ENCODE peak calls at places on chromosomes 4 and X, in six cellular contexts. One of them, this sample, is unnamed.
A peak's percentile ranks its signal among the peaks of the same experiment; 100 is the strongest.

GRCh38 chr4:111678466-111678865 is 466.8 kb upstream of the FAM241A start:
- DNase-seq in activated CD8-positive, alpha-beta memory T cell treated with anti-CD3 and anti-CD28 coated beads for 48 hours: no peak
- DNase-seq in iPS-NIHi11: no peak
- DNase-seq in BJ: peak; percentile 96
- DNase-seq in M059J: peak; percentile 91
- DNase-seq in cerebellar cortex: no peak
- DNase-seq in this sample: no peak

GRCh38 chrX:40061871-40062524 is 35.8 kb downstream of the BCOR start:
- DNase-seq in cerebellar cortex: no peak
- DNase-seq in M059J: no peak
- DNase-seq in activated CD8-positive, alpha-beta memory T cell treated with anti-CD3 and anti-CD28 coated beads for 48 hours: no peak
- DNase-seq in iPS-NIHi11: no peak
- DNase-seq in BJ: no peak
- DNase-seq in this sample: peak; percentile 77

GRCh38 chrX:24520472-24520871 is 55.4 kb downstream of the PDK3 start:
- DNase-seq in BJ: no peak
- DNase-seq in cerebellar cortex: no peak
- DNase-seq in activated CD8-positive, alpha-beta memory T cell treated with anti-CD3 and anti-CD28 coated beads for 48 hours: no peak
- DNase-seq in M059J: no peak
- DNase-seq in iPS-NIHi11: no peak
- DNase-seq in this sample: no peak

GRCh38 chrX:102517331-102517730 is 792 bp upstream of the TMSB15A start:
- DNase-seq in M059J: peak; percentile 38
- DNase-seq in BJ: no peak
- DNase-seq in cerebellar cortex: peak; percentile 26
- DNase-seq in iPS-NIHi11: no peak
- DNase-seq in activated CD8-positive, alpha-beta memory T cell treated with anti-CD3 and anti-CD28 coated beads for 48 hours: no peak
- DNase-seq in this sample: no peak

GRCh38 chrX:115413246-115413878 is 123.8 kb downstream of the LUZP4 start:
- DNase-seq in cerebellar cortex: no peak
- DNase-seq in M059J: peak; percentile 21
- DNase-seq in iPS-NIHi11: no peak
- DNase-seq in activated CD8-positive, alpha-beta memory T cell treated with anti-CD3 and anti-CD28 coated beads for 48 hours: no peak
- DNase-seq in BJ: no peak
- DNase-seq in this sample: no peak

GRCh38 chr4:40661803-40662202 is 32.1 kb upstream of the RBM47 start:
- DNase-seq in iPS-NIHi11: no peak
- DNase-seq in M059J: no peak
- DNase-seq in cerebellar cortex: no peak
- DNase-seq in activated CD8-positive, alpha-beta memory T cell treated with anti-CD3 and anti-CD28 coated beads for 48 hours: no peak
- DNase-seq in BJ: no peak
- DNase-seq in this sample: no peak

GRCh38 chr4:102281171-102281842 is 64.0 kb downstream of the SLC39A8 start:
- DNase-seq in activated CD8-positive, alpha-beta memory T cell treated with anti-CD3 and anti-CD28 coated beads for 48 hours: no peak
- DNase-seq in iPS-NIHi11: no peak
- DNase-seq in M059J: no peak
- DNase-seq in cerebellar cortex: no peak
- DNase-seq in BJ: no peak
- DNase-seq in this sample: no peak

GRCh38 chr4:52982246-52982950 is 120.3 kb downstream of the RASL11B start:
- DNase-seq in cerebellar cortex: peak; percentile 89
- DNase-seq in activated CD8-positive, alpha-beta memory T cell treated with anti-CD3 and anti-CD28 coated beads for 48 hours: no peak
- DNase-seq in M059J: peak; percentile 24
- DNase-seq in iPS-NIHi11: peak; percentile 60
- DNase-seq in BJ: no peak
- DNase-seq in this sample: no peak

GRCh38 chrX:111353810-111354209 is 58.2 kb downstream of the DCX start:
- DNase-seq in iPS-NIHi11: no peak
- DNase-seq in M059J: no peak
- DNase-seq in cerebellar cortex: no peak
- DNase-seq in BJ: no peak
- DNase-seq in activated CD8-positive, alpha-beta memory T cell treated with anti-CD3 and anti-CD28 coated beads for 48 hours: no peak
- DNase-seq in this sample: no peak

GRCh38 chr4:84681488-84682274 is 98.8 kb downstream of the CDS1 start:
- DNase-seq in BJ: peak; percentile 43
- DNase-seq in iPS-NIHi11: no peak
- DNase-seq in M059J: peak; percentile 84
- DNase-seq in activated CD8-positive, alpha-beta memory T cell treated with anti-CD3 and anti-CD28 coated beads for 48 hours: no peak
- DNase-seq in cerebellar cortex: no peak
- DNase-seq in this sample: no peak

GRCh38 chr4:18813771-18814170 is 792.2 kb upstream of the LCORL start:
- DNase-seq in iPS-NIHi11: no peak
- DNase-seq in M059J: no peak
- DNase-seq in cerebellar cortex: no peak
- DNase-seq in activated CD8-positive, alpha-beta memory T cell treated with anti-CD3 and anti-CD28 coated beads for 48 hours: no peak
- DNase-seq in BJ: no peak
- DNase-seq in this sample: no peak

GRCh38 chr4:6634746-6635145 is 5.7 kb upstream of the MRFAP1 start:
- DNase-seq in M059J: no peak
- DNase-seq in activated CD8-positive, alpha-beta memory T cell treated with anti-CD3 and anti-CD28 coated beads for 48 hours: no peak
- DNase-seq in BJ: no peak
- DNase-seq in iPS-NIHi11: no peak
- DNase-seq in cerebellar cortex: no peak
- DNase-seq in this sample: peak; percentile 28

GRCh38 chr4:22522206-22522605 is 6.3 kb upstream of the ADGRA3 start:
- DNase-seq in iPS-NIHi11: no peak
- DNase-seq in BJ: no peak
- DNase-seq in cerebellar cortex: no peak
- DNase-seq in activated CD8-positive, alpha-beta memory T cell treated with anti-CD3 and anti-CD28 coated beads for 48 hours: no peak
- DNase-seq in M059J: no peak
- DNase-seq in this sample: no peak

GRCh38 chr4:158170691-158171455 is 2.0 kb downstream of the GASK1B start:
- DNase-seq in M059J: peak; percentile 68
- DNase-seq in iPS-NIHi11: peak; percentile 34
- DNase-seq in BJ: no peak
- DNase-seq in cerebellar cortex: peak; percentile 67
- DNase-seq in activated CD8-positive, alpha-beta memory T cell treated with anti-CD3 and anti-CD28 coated beads for 48 hours: peak; percentile 5
- DNase-seq in this sample: peak; percentile 90

GRCh38 chr4:183912585-183912984 is 7.5 kb downstream of the STOX2 start:
- DNase-seq in M059J: peak; percentile 17
- DNase-seq in cerebellar cortex: no peak
- DNase-seq in iPS-NIHi11: no peak
- DNase-seq in BJ: no peak
- DNase-seq in activated CD8-positive, alpha-beta memory T cell treated with anti-CD3 and anti-CD28 coated beads for 48 hours: no peak
- DNase-seq in this sample: no peak

GRCh38 chr4:185920171-185920570 is 108.2 kb upstream of the SORBS2 start:
- DNase-seq in M059J: no peak
- DNase-seq in BJ: no peak
- DNase-seq in activated CD8-positive, alpha-beta memory T cell treated with anti-CD3 and anti-CD28 coated beads for 48 hours: no peak
- DNase-seq in iPS-NIHi11: no peak
- DNase-seq in cerebellar cortex: no peak
- DNase-seq in this sample: no peak

GRCh38 chr4:47510506-47511143 is 25.6 kb downstream of the ATP10D start:
- DNase-seq in cerebellar cortex: no peak
- DNase-seq in M059J: peak; percentile 37
- DNase-seq in BJ: no peak
- DNase-seq in iPS-NIHi11: no peak
- DNase-seq in activated CD8-positive, alpha-beta memory T cell treated with anti-CD3 and anti-CD28 coated beads for 48 hours: no peak
- DNase-seq in this sample: no peak

GRCh38 chr4:130422255-130422654 is 1326.3 kb downstream of the C4orf33 start:
- DNase-seq in activated CD8-positive, alpha-beta memory T cell treated with anti-CD3 and anti-CD28 coated beads for 48 hours: no peak
- DNase-seq in M059J: no peak
- DNase-seq in BJ: no peak
- DNase-seq in iPS-NIHi11: no peak
- DNase-seq in cerebellar cortex: no peak
- DNase-seq in this sample: no peak

GRCh38 chr4:126702747-126703146 is 930.0 kb upstream of the INTU start:
- DNase-seq in iPS-NIHi11: no peak
- DNase-seq in cerebellar cortex: no peak
- DNase-seq in BJ: no peak
- DNase-seq in M059J: peak; percentile 22
- DNase-seq in activated CD8-positive, alpha-beta memory T cell treated with anti-CD3 and anti-CD28 coated beads for 48 hours: no peak
- DNase-seq in this sample: no peak

GRCh38 chrX:69155786-69156520 is 9.3 kb downstream of the PJA1 start:
- DNase-seq in activated CD8-positive, alpha-beta memory T cell treated with anti-CD3 and anti-CD28 coated beads for 48 hours: no peak
- DNase-seq in M059J: no peak
- DNase-seq in cerebellar cortex: no peak
- DNase-seq in BJ: no peak
- DNase-seq in iPS-NIHi11: no peak
- DNase-seq in this sample: peak; percentile 70

GRCh38 chr4:177016541-177017141 is 223.9 kb upstream of the VEGFC start:
- DNase-seq in M059J: peak; percentile 83
- DNase-seq in activated CD8-positive, alpha-beta memory T cell treated with anti-CD3 and anti-CD28 coated beads for 48 hours: no peak
- DNase-seq in iPS-NIHi11: no peak
- DNase-seq in BJ: peak; percentile 84
- DNase-seq in cerebellar cortex: no peak
- DNase-seq in this sample: no peak

GRCh38 chr4:25860586-25861421 is 2.0 kb downstream of the SEL1L3 start:
- DNase-seq in activated CD8-positive, alpha-beta memory T cell treated with anti-CD3 and anti-CD28 coated beads for 48 hours: no peak
- DNase-seq in M059J: no peak
- DNase-seq in BJ: no peak
- DNase-seq in cerebellar cortex: peak; percentile 80
- DNase-seq in iPS-NIHi11: no peak
- DNase-seq in this sample: no peak

GRCh38 chrX:928606-929005 is 283.8 kb downstream of the CRLF2 start:
- DNase-seq in iPS-NIHi11: no peak
- DNase-seq in M059J: no peak
- DNase-seq in BJ: no peak
- DNase-seq in activated CD8-positive, alpha-beta memory T cell treated with anti-CD3 and anti-CD28 coated beads for 48 hours: no peak
- DNase-seq in cerebellar cortex: no peak
- DNase-seq in this sample: no peak

GRCh38 chr4:6907658-6908191 is 1.9 kb upstream of the TBC1D14 start:
- DNase-seq in activated CD8-positive, alpha-beta memory T cell treated with anti-CD3 and anti-CD28 coated beads for 48 hours: no peak
- DNase-seq in cerebellar cortex: no peak
- DNase-seq in BJ: no peak
- DNase-seq in iPS-NIHi11: peak; percentile 70
- DNase-seq in M059J: no peak
- DNase-seq in this sample: peak; percentile 80

GRCh38 chrX:40012039-40012799 is 85.5 kb downstream of the BCOR start:
- DNase-seq in cerebellar cortex: no peak
- DNase-seq in iPS-NIHi11: no peak
- DNase-seq in M059J: peak; percentile 68
- DNase-seq in BJ: no peak
- DNase-seq in activated CD8-positive, alpha-beta memory T cell treated with anti-CD3 and anti-CD28 coated beads for 48 hours: peak; percentile 9
- DNase-seq in this sample: no peak

GRCh38 chr4:78058591-78059523 is 1.7 kb downstream of the FRAS1 start:
- DNase-seq in M059J: peak; percentile 24
- DNase-seq in cerebellar cortex: no peak
- DNase-seq in BJ: no peak
- DNase-seq in activated CD8-positive, alpha-beta memory T cell treated with anti-CD3 and anti-CD28 coated beads for 48 hours: no peak
- DNase-seq in iPS-NIHi11: peak; percentile 74
- DNase-seq in this sample: peak; percentile 26

GRCh38 chr4:6885953-6886557 is 23.6 kb upstream of the TBC1D14 start:
- DNase-seq in BJ: no peak
- DNase-seq in M059J: peak; percentile 74
- DNase-seq in activated CD8-positive, alpha-beta memory T cell treated with anti-CD3 and anti-CD28 coated beads for 48 hours: no peak
- DNase-seq in iPS-NIHi11: no peak
- DNase-seq in cerebellar cortex: peak; percentile 86
- DNase-seq in this sample: peak; percentile 91

GRCh38 chr4:113468165-113469022 is 293.1 kb downstream of the CAMK2D start:
- DNase-seq in cerebellar cortex: peak; percentile 80
- DNase-seq in activated CD8-positive, alpha-beta memory T cell treated with anti-CD3 and anti-CD28 coated beads for 48 hours: no peak
- DNase-seq in M059J: peak; percentile 99
- DNase-seq in BJ: peak; percentile 100
- DNase-seq in iPS-NIHi11: peak; percentile 43
- DNase-seq in this sample: peak; percentile 95

GRCh38 chrX:107678957-107679740 is 50.8 kb downstream of the PRPS1 start:
- DNase-seq in M059J: peak; percentile 78
- DNase-seq in cerebellar cortex: no peak
- DNase-seq in BJ: no peak
- DNase-seq in activated CD8-positive, alpha-beta memory T cell treated with anti-CD3 and anti-CD28 coated beads for 48 hours: no peak
- DNase-seq in iPS-NIHi11: no peak
- DNase-seq in this sample: peak; percentile 89

GRCh38 chr4:7429069-7429416 is 5.7 kb downstream of the PSAPL1 start:
- DNase-seq in iPS-NIHi11: no peak
- DNase-seq in M059J: no peak
- DNase-seq in activated CD8-positive, alpha-beta memory T cell treated with anti-CD3 and anti-CD28 coated beads for 48 hours: no peak
- DNase-seq in cerebellar cortex: no peak
- DNase-seq in BJ: no peak
- DNase-seq in this sample: peak; percentile 76

GRCh38 chr4:2827874-2828751 is 15.5 kb upstream of the ADD1 start:
- DNase-seq in cerebellar cortex: no peak
- DNase-seq in M059J: no peak
- DNase-seq in BJ: no peak
- DNase-seq in activated CD8-positive, alpha-beta memory T cell treated with anti-CD3 and anti-CD28 coated beads for 48 hours: no peak
- DNase-seq in iPS-NIHi11: no peak
- DNase-seq in this sample: peak; percentile 84

GRCh38 chr4:36439556-36439955 is 158.1 kb downstream of the DTHD1 start:
- DNase-seq in iPS-NIHi11: no peak
- DNase-seq in cerebellar cortex: no peak
- DNase-seq in M059J: no peak
- DNase-seq in activated CD8-positive, alpha-beta memory T cell treated with anti-CD3 and anti-CD28 coated beads for 48 hours: no peak
- DNase-seq in BJ: no peak
- DNase-seq in this sample: no peak

GRCh38 chr4:147017081-147017480 is 71.4 kb upstream of the TTC29 start:
- DNase-seq in cerebellar cortex: no peak
- DNase-seq in activated CD8-positive, alpha-beta memory T cell treated with anti-CD3 and anti-CD28 coated beads for 48 hours: no peak
- DNase-seq in M059J: no peak
- DNase-seq in BJ: no peak
- DNase-seq in iPS-NIHi11: no peak
- DNase-seq in this sample: no peak

GRCh38 chrX:74218895-74219294 is 85.1 kb upstream of the ZCCHC13 start:
- DNase-seq in BJ: no peak
- DNase-seq in cerebellar cortex: no peak
- DNase-seq in M059J: no peak
- DNase-seq in activated CD8-positive, alpha-beta memory T cell treated with anti-CD3 and anti-CD28 coated beads for 48 hours: no peak
- DNase-seq in iPS-NIHi11: no peak
- DNase-seq in this sample: no peak

This sample was measured in lower leg skin.